ENCODE peak calls at places on chromosome 20, in seven cellular contexts. Z is H54, J is NAMALWA, H is HCT116, L is BE2C, I is fibroblast of gingiva, D is nucleus accumbens. B is an unnamed sample.

GRCh38 chr20:49395183-49395582 is 87.3 kb downstream of the KCNB1 start:
- DNase-seq in H (no peak), J (no peak), I (peak; percentile 36), L (peak; percentile 40), D (no peak), Z (no peak), B (no peak)

GRCh38 chr20:652611-653109 is 340 bp downstream of the SRXN1 start:
- DNase-seq in Z (no peak), H (no peak), L (no peak), J (no peak), D (no peak), I (peak; percentile 45), B (no peak)

GRCh38 chr20:62355527-62356142 is 11.5 kb downstream of the LAMA5 start:
- DNase-seq in I (no peak), H (no peak), J (no peak), Z (no peak), L (peak; percentile 8), D (no peak), B (no peak)

GRCh38 chr20:15759546-15760216 is 813.6 kb downstream of the KIF16B start:
- DNase-seq in D (no peak), Z (no peak), H (no peak), I (peak; percentile 9), J (no peak), L (peak; percentile 25), B (no peak)

GRCh38 chr20:21380711-21381110 is 16.6 kb downstream of the NKX2-4 start:
- DNase-seq in H (no peak), Z (no peak), D (no peak), J (no peak), L (no peak), I (no peak), B (no peak)

GRCh38 chr20:7855545-7855944 is 84.7 kb downstream of the HAO1 start:
- DNase-seq in I (no peak), D (no peak), H (no peak), Z (no peak), J (no peak), L (no peak), B (no peak)

GRCh38 chr20:10357061-10357708 is 76.8 kb downstream of the MKKS start:
- DNase-seq in L (no peak), J (no peak), H (no peak), D (no peak), Z (no peak), I (no peak), B (no peak)

GRCh38 chr20:11350126-11351005 is 567.3 kb upstream of the BTBD3 start:
- DNase-seq in Z (no peak), D (no peak), I (peak; percentile 79), H (no peak), L (no peak), J (no peak), B (no peak)

GRCh38 chr20:51695574-51696303 is 72.5 kb downstream of the ATP9A start:
- DNase-seq in L (no peak), Z (peak; percentile 19), I (peak; percentile 59), D (no peak), J (no peak), H (no peak), B (no peak)

GRCh38 chr20:21640556-21640955 is 64.9 kb upstream of the PAX1 start:
- DNase-seq in H (peak; percentile 4), Z (no peak), L (no peak), I (no peak), D (no peak), J (peak; percentile 12), B (no peak)

GRCh38 chr20:49724637-49725606 is 11.2 kb upstream of the B4GALT5 start:
- DNase-seq in H (no peak), J (peak; percentile 4), L (no peak), D (no peak), Z (no peak), I (peak; percentile 31), B (no peak)

GRCh38 chr20:25399038-25399430 is 8.4 kb upstream of the ABHD12 start:
- DNase-seq in I (peak; percentile 75), H (peak; percentile 68), J (peak; percentile 76), Z (peak; percentile 34), D (no peak), L (peak; percentile 30), B (no peak)

GRCh38 chr20:48776306-48776705 is 51.5 kb downstream of the PREX1 start:
- DNase-seq in D (no peak), I (peak; percentile 85), L (peak; percentile 72), H (no peak), J (no peak), Z (peak; percentile 26), B (peak; percentile 37)

GRCh38 chr20:5080384-5080877 is 39.3 kb downstream of the PCNA start:
- DNase-seq in J (peak; percentile 70), Z (no peak), H (no peak), D (no peak), I (peak; percentile 94), L (no peak), B (no peak)

GRCh38 chr20:60095456-60095855 is 137.2 kb downstream of the CDH26 start:
- DNase-seq in J (no peak), Z (no peak), I (no peak), L (peak; percentile 60), D (no peak), H (no peak), B (no peak)

GRCh38 chr20:41072099-41072798 is 43.6 kb downstream of the TOP1 start:
- DNase-seq in D (no peak), Z (no peak), I (peak; percentile 77), H (no peak), J (no peak), L (no peak), B (no peak)

GRCh38 chr20:22582960-22583772 is 1.2 kb downstream of the FOXA2 start:
- DNase-seq in Z (no peak), D (no peak), J (no peak), I (no peak), H (no peak), L (no peak), B (no peak)

GRCh38 chr20:31790401-31790800 is 28.8 kb upstream of the MYLK2 start:
- DNase-seq in H (no peak), D (no peak), L (no peak), Z (no peak), J (no peak), I (no peak), B (no peak)

GRCh38 chr20:435558-435957 is 26.8 kb downstream of the TBC1D20 start:
- DNase-seq in D (no peak), I (no peak), J (no peak), H (no peak), L (no peak), Z (no peak), B (no peak)

GRCh38 chr20:62825994-62826645 is 9.3 kb downstream of the COL9A3 start:
- DNase-seq in J (peak; percentile 87), H (no peak), Z (no peak), I (no peak), L (no peak), D (no peak), B (no peak)

GRCh38 chr20:20566523-20566922 is 145.9 kb downstream of the RALGAPA2 start:
- DNase-seq in D (no peak), Z (no peak), J (no peak), I (no peak), L (no peak), H (no peak), B (no peak)

GRCh38 chr20:13029687-13030510 is 21.1 kb downstream of the SPTLC3 start:
- DNase-seq in Z (peak; percentile 30), H (peak; percentile 12), D (no peak), I (peak; percentile 91), L (no peak), J (no peak), B (no peak)

GRCh38 chr20:45611054-45611453 is 18.5 kb upstream of the WFDC10A start:
- DNase-seq in J (no peak), I (peak; percentile 52), D (no peak), Z (no peak), L (no peak), H (peak; percentile 39), B (no peak)

GRCh38 chr20:1946762-1947534 is 46.9 kb downstream of the PDYN start:
- DNase-seq in D (no peak), H (no peak), L (no peak), Z (no peak), I (peak; percentile 6), J (no peak), B (no peak)

GRCh38 chr20:32010666-32011065 is 428 bp downstream of the CCM2L start:
- DNase-seq in Z (no peak), L (no peak), I (no peak), J (no peak), H (no peak), D (no peak), B (no peak)

GRCh38 chr20:56348746-56349145 is 10.0 kb upstream of the FAM210B start:
- DNase-seq in Z (no peak), J (no peak), I (no peak), L (no peak), D (no peak), H (no peak), B (no peak)

GRCh38 chr20:44405246-44405645 is 49.7 kb downstream of the HNF4A start:
- DNase-seq in J (no peak), Z (no peak), D (no peak), I (peak; percentile 15), H (no peak), L (no peak), B (no peak)

GRCh38 chr20:19932170-19932667 is 84.9 kb upstream of the NAA20 start:
- DNase-seq in Z (no peak), L (no peak), H (no peak), J (no peak), I (peak; percentile 88), D (no peak), B (no peak)

GRCh38 chr20:23404196-23404595 is 17.1 kb downstream of the NAPB start:
- DNase-seq in H (no peak), Z (no peak), J (no peak), D (no peak), L (no peak), I (no peak), B (no peak)

GRCh38 chr20:11195169-11195568 is 521.4 kb upstream of the JAG1 start:
- DNase-seq in L (no peak), D (no peak), Z (no peak), I (no peak), J (no peak), H (no peak), B (no peak)

GRCh38 chr20:58891686-58892125 is 39.2 kb downstream of the GNAS start:
- DNase-seq in Z (peak; percentile 61), D (no peak), J (peak; percentile 64), I (no peak), L (peak; percentile 50), H (no peak), B (no peak)

GRCh38 chr20:7742479-7742878 is 197.8 kb downstream of the HAO1 start:
- DNase-seq in L (no peak), D (no peak), Z (peak; percentile 18), H (no peak), I (peak; percentile 50), J (no peak), B (no peak)

GRCh38 chr20:17859616-17860232 is 108.9 kb downstream of the SNX5 start:
- DNase-seq in I (no peak), J (no peak), H (no peak), D (no peak), L (no peak), Z (no peak), B (no peak)

GRCh38 chr20:5190444-5190843 is 63.6 kb downstream of the CDS2 start:
- DNase-seq in I (no peak), Z (no peak), L (no peak), J (no peak), D (no peak), H (no peak), B (no peak)

GRCh38 chr20:6169251-6169650 is 46.4 kb upstream of the FERMT1 start:
- DNase-seq in H (no peak), Z (no peak), I (peak; percentile 41), J (peak; percentile 18), D (no peak), L (no peak), B (no peak)

GRCh38 chr20:48875233-48875913 is 46.1 kb upstream of the ARFGEF2 start:
- DNase-seq in Z (no peak), L (no peak), J (no peak), H (no peak), I (no peak), D (no peak), B (no peak)

GRCh38 chr20:19868383-19868782 is 110.3 kb downstream of the RIN2 start:
- DNase-seq in L (no peak), D (no peak), I (no peak), Z (no peak), H (no peak), J (no peak), B (no peak)